ENCODE peak calls at places on chromosome 6, in nine cellular contexts. Q is AG09319, V is endothelial cell, U is NCI-H1092, P is epithelial cell of esophagus, G is Kasumi-1, S is GM04503, T is CD14-positive monocyte, E is midbrain. K is an unnamed sample.
A peak's percentile ranks its signal among the peaks of the same experiment; 100 is the strongest.

GRCh38 chr6:131290955-131291354 is 155.7 kb downstream of the AKAP7 start:
- DNase-seq in Q (no peak), V (no peak), U (no peak), P (peak; percentile 77), G (no peak), S (no peak), T (no peak), E (no peak), K (no peak)

GRCh38 chr6:149132336-149132735 is 185.2 kb upstream of the TAB2 start:
- DNase-seq in Q (no peak), V (no peak), U (no peak), P (no peak), G (no peak), S (no peak), T (no peak), E (no peak), K (no peak)

GRCh38 chr6:87904041-87904440 is 143.6 kb upstream of the SPACA1 start:
- DNase-seq in Q (no peak), V (no peak), U (no peak), P (no peak), G (no peak), S (no peak), T (no peak), E (no peak), K (no peak)

GRCh38 chr6:154914288-154914687 is 80.8 kb upstream of the TIAM2 start:
- DNase-seq in Q (no peak), V (no peak), U (no peak), P (no peak), G (no peak), S (no peak), T (no peak), E (no peak), K (no peak)

GRCh38 chr6:137353346-137353745 is 134.2 kb upstream of the IFNGR1 start:
- DNase-seq in Q (no peak), V (no peak), U (no peak), P (no peak), G (no peak), S (no peak), T (no peak), E (no peak), K (no peak)

GRCh38 chr6:90896165-90896549 is 309.3 kb upstream of the MAP3K7 start:
- DNase-seq in Q (no peak), V (no peak), U (no peak), P (no peak), G (no peak), S (no peak), T (no peak), E (no peak), K (no peak)

GRCh38 chr6:99613705-99614429 is 7.2 kb downstream of the PRDM13 start:
- DNase-seq in Q (no peak), V (no peak), U (peak; percentile 27), P (peak; percentile 12), G (peak; percentile 58), S (no peak), T (no peak), E (no peak), K (peak; percentile 47)

GRCh38 chr6:136284909-136285308 is 4.7 kb downstream of the BCLAF1 start:
- DNase-seq in Q (no peak), V (no peak), U (no peak), P (peak; percentile 60), G (no peak), S (peak; percentile 15), T (no peak), E (no peak), K (no peak)